ENCODE peak calls at places on chromosome 13, in eight cellular contexts. L is stimulated activated naive CD8-positive, alpha-beta T cell treated with anti-CD3 and anti-CD28 coated beads, Interleukin-15, amount 100 ng/mL, for 72 hours; J is globus pallidus; V is iPS-NIHi11; Y is effector memory CD8-positive, alpha-beta T cell; T is iris pigment epithelial cell; H is HTR-8/SVneo; X is mesendoderm. C is an unnamed sample.

GRCh38 chr13:44498502-44498901 is 77.6 kb downstream of the TSC22D1 start:
- DNase-seq in J (no peak), L (no peak), Y (no peak), T (no peak), X (no peak), H (no peak), V (no peak), C (no peak)

GRCh38 chr13:100382787-100383186 is 205.8 kb downstream of the GGACT start:
- DNase-seq in J (no peak), L (no peak), Y (no peak), V (no peak), X (no peak), T (peak; percentile 80), H (no peak), C (no peak)

GRCh38 chr13:45367358-45367757 is 26.4 kb upstream of the TPT1 start:
- DNase-seq in V (peak; percentile 56), X (peak; percentile 81), H (peak; percentile 65), L (peak; percentile 93), J (no peak), Y (peak; percentile 75), T (peak; percentile 89), C (peak; percentile 87)

GRCh38 chr13:59043016-59043415 is 1120.7 kb downstream of the DIAPH3 start:
- DNase-seq in L (no peak), J (no peak), Y (no peak), X (no peak), H (no peak), T (no peak), V (peak; percentile 12), C (no peak)

GRCh38 chr13:41428155-41428554 is 29.2 kb upstream of the RGCC start:
- DNase-seq in Y (peak; percentile 40), V (peak; percentile 28), J (peak; percentile 41), H (peak; percentile 2), T (no peak), X (peak; percentile 27), L (peak; percentile 64), C (peak; percentile 24)

GRCh38 chr13:41995946-41996345 is 35.0 kb upstream of the VWA8 start:
- DNase-seq in X (no peak), T (peak; percentile 74), Y (no peak), V (no peak), L (no peak), H (no peak), J (no peak), C (peak; percentile 21)

GRCh38 chr13:75566658-75567057 is 17.1 kb downstream of the UCHL3 start:
- DNase-seq in L (no peak), J (peak; percentile 17), V (no peak), T (peak; percentile 53), H (peak; percentile 22), X (no peak), Y (no peak), C (no peak)

GRCh38 chr13:72141845-72142470 is 275.0 kb upstream of the DACH1 start:
- DNase-seq in J (peak; percentile 29), Y (no peak), H (no peak), X (no peak), L (no peak), V (no peak), T (peak; percentile 87), C (no peak)

GRCh38 chr13:110885966-110886365 is 28.9 kb downstream of the ANKRD10 start:
- DNase-seq in H (no peak), L (no peak), Y (no peak), T (no peak), V (no peak), X (peak; percentile 73), J (no peak), C (no peak)

GRCh38 chr13:41257535-41257934 is 5.8 kb downstream of the MTRF1 start:
- DNase-seq in L (no peak), V (no peak), Y (no peak), J (no peak), H (no peak), T (no peak), X (no peak), C (no peak)

GRCh38 chr13:90233933-90234672 is 1113.4 kb upstream of the MIR17HG start:
- DNase-seq in T (no peak), L (no peak), H (no peak), X (no peak), V (no peak), Y (no peak), J (no peak), C (no peak)

GRCh38 chr13:108346376-108346775 is 76.9 kb downstream of the TNFSF13B start:
- DNase-seq in V (peak; percentile 14), J (no peak), T (no peak), H (no peak), X (peak; percentile 52), L (no peak), Y (no peak), C (no peak)

GRCh38 chr13:60261432-60262351 is 98.0 kb upstream of the DIAPH3 start:
- DNase-seq in H (no peak), L (no peak), V (peak; percentile 62), J (no peak), T (no peak), X (no peak), Y (no peak), C (no peak)

GRCh38 chr13:113532156-113532806 is 41.8 kb upstream of the DCUN1D2 start:
- DNase-seq in V (peak; percentile 79), J (peak; percentile 17), T (no peak), L (no peak), X (peak; percentile 95), Y (no peak), H (peak; percentile 24), C (no peak)

GRCh38 chr13:114112826-114113322 is 19.5 kb downstream of the RASA3 start:
- DNase-seq in H (no peak), T (no peak), Y (no peak), L (no peak), J (no peak), V (no peak), X (peak; percentile 75), C (no peak)

GRCh38 chr13:112735791-112736190 is 46.0 kb downstream of the ATP11A start:
- DNase-seq in T (no peak), L (no peak), H (no peak), Y (no peak), J (no peak), V (peak; percentile 72), X (no peak), C (no peak)

GRCh38 chr13:35892837-35893814 is 238.1 kb downstream of the DCLK1 start:
- DNase-seq in J (no peak), V (no peak), X (no peak), L (no peak), Y (no peak), H (no peak), T (no peak), C (no peak)

GRCh38 chr13:46211521-46212351 is at the start of gene LRRC63:
- DNase-seq in J (peak; percentile 89), T (peak; percentile 14), Y (peak; percentile 81), V (peak; percentile 83), H (peak; percentile 23), L (peak; percentile 86), X (peak; percentile 77), C (peak; percentile 82)

GRCh38 chr13:98004107-98004506 is 50.6 kb downstream of the IPO5 start:
- DNase-seq in J (no peak), X (no peak), H (no peak), Y (no peak), L (no peak), V (no peak), T (peak; percentile 93), C (no peak)

GRCh38 chr13:51770160-51770559 is 33.8 kb downstream of the DHRS12 start:
- DNase-seq in X (no peak), T (no peak), Y (no peak), V (no peak), L (no peak), H (no peak), J (no peak), C (no peak)

GRCh38 chr13:28955264-28955966 is 135.3 kb downstream of the MTUS2 start:
- DNase-seq in X (no peak), L (no peak), H (no peak), J (no peak), T (no peak), V (no peak), Y (no peak), C (no peak)

GRCh38 chr13:100546713-100547405 is 41.7 kb downstream of the GGACT start:
- DNase-seq in X (no peak), Y (no peak), J (no peak), T (no peak), L (no peak), H (no peak), V (no peak), C (no peak)

GRCh38 chr13:59510377-59510776 is 653.4 kb downstream of the DIAPH3 start:
- DNase-seq in X (no peak), J (no peak), V (no peak), H (no peak), T (no peak), Y (no peak), L (no peak), C (no peak)

GRCh38 chr13:27953671-27954405 is 15.3 kb downstream of the CDX2 start:
- DNase-seq in V (peak; percentile 96), Y (peak; percentile 47), X (peak; percentile 91), T (peak; percentile 63), J (peak; percentile 37), L (peak; percentile 76), H (peak; percentile 59), C (peak; percentile 89)

GRCh38 chr13:111187879-111188643 is 73.0 kb downstream of the ARHGEF7 start:
- DNase-seq in L (no peak), J (no peak), H (no peak), Y (no peak), T (peak; percentile 72), X (peak; percentile 48), V (no peak), C (no peak)

GRCh38 chr13:49791214-49791752 is 1.2 kb downstream of the KPNA3 start:
- DNase-seq in L (peak; percentile 19), H (no peak), T (peak; percentile 43), Y (no peak), X (peak; percentile 74), J (peak; percentile 33), V (peak; percentile 23), C (peak; percentile 48)

GRCh38 chr13:112119192-112120030 is 52.5 kb downstream of the SOX1 start:
- DNase-seq in L (no peak), H (no peak), X (no peak), T (no peak), Y (no peak), V (no peak), J (no peak), C (no peak)

GRCh38 chr13:81480634-81481033 is 1139.7 kb upstream of the SPRY2 start:
- DNase-seq in X (no peak), J (peak; percentile 38), Y (no peak), L (no peak), T (no peak), V (no peak), H (no peak), C (no peak)

GRCh38 chr13:30576528-30576927 is 41.2 kb upstream of the USPL1 start:
- DNase-seq in L (peak; percentile 36), T (peak; percentile 63), J (no peak), H (no peak), X (no peak), Y (peak; percentile 34), V (no peak), C (no peak)

GRCh38 chr13:79491715-79492114 is 10.8 kb downstream of the NDFIP2 start:
- DNase-seq in V (no peak), L (no peak), X (peak; percentile 74), Y (no peak), J (no peak), T (peak; percentile 90), H (no peak), C (no peak)

GRCh38 chr13:48160879-48161278 is 66.0 kb upstream of the MED4 start:
- DNase-seq in Y (no peak), H (no peak), J (no peak), V (no peak), X (no peak), L (no peak), T (peak; percentile 29), C (no peak)

GRCh38 chr13:83819611-83820010 is 62.7 kb downstream of the SLITRK1 start:
- DNase-seq in L (no peak), V (no peak), T (peak; percentile 40), H (no peak), J (no peak), X (no peak), Y (no peak), C (no peak)

GRCh38 chr13:74570834-74571233 is 436.6 kb upstream of the KLF12 start:
- DNase-seq in X (peak; percentile 81), H (no peak), L (no peak), Y (no peak), J (no peak), V (no peak), T (no peak), C (no peak)

GRCh38 chr13:99996177-99996705 is 14.7 kb downstream of the ZIC2 start:
- DNase-seq in H (no peak), Y (no peak), J (no peak), L (no peak), V (no peak), X (no peak), T (no peak), C (no peak)

C was measured in GM10248.